ENCODE peak calls at places on chromosomes 5 and 9, in nine cellular contexts. One of them, this sample, is unnamed.

GRCh38 chr9:110650261-110650660 is 18.3 kb upstream of the MUSK start:
- DNase-seq in IMR-90: peak
- DNase-seq in stimulated activated CD4-positive, alpha-beta T cell treated with anti-CD3 and anti-CD28 coated beads, Interleukin-2, amount 100 ng/mL, for 24 hours: no peak
- DNase-seq in left cardiac atrium: no peak
- DNase-seq in activated naive CD8-positive, alpha-beta T cell treated with anti-CD3 and anti-CD28 coated beads, Interleukin-2, amount 50 U/mL, for 24 hours: no peak
- DNase-seq in brain microvascular endothelial cell: peak
- DNase-seq in NCI-H524: no peak
- DNase-seq in activated naive CD4-positive, alpha-beta T cell treated with Interleukin-2 at 50 U/mL for 16 hours: no peak
- DNase-seq in Ammon's horn: no peak
- DNase-seq in this sample: no peak

GRCh38 chr5:121969660-121970295 is 8.0 kb downstream of the SRFBP1 start:
- DNase-seq in IMR-90: peak
- DNase-seq in Ammon's horn: no peak
- DNase-seq in NCI-H524: no peak
- DNase-seq in left cardiac atrium: no peak
- DNase-seq in brain microvascular endothelial cell: no peak
- DNase-seq in stimulated activated CD4-positive, alpha-beta T cell treated with anti-CD3 and anti-CD28 coated beads, Interleukin-2, amount 100 ng/mL, for 24 hours: no peak
- DNase-seq in activated naive CD4-positive, alpha-beta T cell treated with Interleukin-2 at 50 U/mL for 16 hours: no peak
- DNase-seq in activated naive CD8-positive, alpha-beta T cell treated with anti-CD3 and anti-CD28 coated beads, Interleukin-2, amount 50 U/mL, for 24 hours: no peak
- DNase-seq in this sample: no peak

GRCh38 chr9:126049896-126050604 is 276.6 kb upstream of the MVB12B start:
- DNase-seq in activated naive CD4-positive, alpha-beta T cell treated with Interleukin-2 at 50 U/mL for 16 hours: no peak
- DNase-seq in NCI-H524: no peak
- DNase-seq in activated naive CD8-positive, alpha-beta T cell treated with anti-CD3 and anti-CD28 coated beads, Interleukin-2, amount 50 U/mL, for 24 hours: no peak
- DNase-seq in Ammon's horn: no peak
- DNase-seq in IMR-90: no peak
- DNase-seq in left cardiac atrium: peak
- DNase-seq in stimulated activated CD4-positive, alpha-beta T cell treated with anti-CD3 and anti-CD28 coated beads, Interleukin-2, amount 100 ng/mL, for 24 hours: no peak
- DNase-seq in brain microvascular endothelial cell: no peak
- DNase-seq in this sample: no peak

GRCh38 chr5:135076801-135077200 is 42.8 kb upstream of the PITX1 start:
- DNase-seq in stimulated activated CD4-positive, alpha-beta T cell treated with anti-CD3 and anti-CD28 coated beads, Interleukin-2, amount 100 ng/mL, for 24 hours: no peak
- DNase-seq in activated naive CD4-positive, alpha-beta T cell treated with Interleukin-2 at 50 U/mL for 16 hours: no peak
- DNase-seq in Ammon's horn: no peak
- DNase-seq in brain microvascular endothelial cell: no peak
- DNase-seq in NCI-H524: no peak
- DNase-seq in IMR-90: no peak
- DNase-seq in left cardiac atrium: no peak
- DNase-seq in activated naive CD8-positive, alpha-beta T cell treated with anti-CD3 and anti-CD28 coated beads, Interleukin-2, amount 50 U/mL, for 24 hours: no peak
- DNase-seq in this sample: no peak

GRCh38 chr9:20835364-20836286 is 151.6 kb downstream of the FOCAD start:
- DNase-seq in NCI-H524: no peak
- DNase-seq in brain microvascular endothelial cell: peak
- DNase-seq in left cardiac atrium: no peak
- DNase-seq in activated naive CD8-positive, alpha-beta T cell treated with anti-CD3 and anti-CD28 coated beads, Interleukin-2, amount 50 U/mL, for 24 hours: no peak
- DNase-seq in Ammon's horn: no peak
- DNase-seq in stimulated activated CD4-positive, alpha-beta T cell treated with anti-CD3 and anti-CD28 coated beads, Interleukin-2, amount 100 ng/mL, for 24 hours: no peak
- DNase-seq in IMR-90: peak
- DNase-seq in activated naive CD4-positive, alpha-beta T cell treated with Interleukin-2 at 50 U/mL for 16 hours: no peak
- DNase-seq in this sample: no peak

GRCh38 chr9:84723426-84723825 is 53.9 kb downstream of the NTRK2 start:
- DNase-seq in stimulated activated CD4-positive, alpha-beta T cell treated with anti-CD3 and anti-CD28 coated beads, Interleukin-2, amount 100 ng/mL, for 24 hours: no peak
- DNase-seq in left cardiac atrium: no peak
- DNase-seq in brain microvascular endothelial cell: no peak
- DNase-seq in Ammon's horn: no peak
- DNase-seq in NCI-H524: no peak
- DNase-seq in IMR-90: no peak
- DNase-seq in activated naive CD8-positive, alpha-beta T cell treated with anti-CD3 and anti-CD28 coated beads, Interleukin-2, amount 50 U/mL, for 24 hours: no peak
- DNase-seq in activated naive CD4-positive, alpha-beta T cell treated with Interleukin-2 at 50 U/mL for 16 hours: no peak
- DNase-seq in this sample: no peak

GRCh38 chr5:34488984-34489383 is 167.1 kb upstream of the RAI14 start:
- DNase-seq in stimulated activated CD4-positive, alpha-beta T cell treated with anti-CD3 and anti-CD28 coated beads, Interleukin-2, amount 100 ng/mL, for 24 hours: no peak
- DNase-seq in brain microvascular endothelial cell: no peak
- DNase-seq in NCI-H524: no peak
- DNase-seq in Ammon's horn: no peak
- DNase-seq in activated naive CD4-positive, alpha-beta T cell treated with Interleukin-2 at 50 U/mL for 16 hours: no peak
- DNase-seq in IMR-90: no peak
- DNase-seq in left cardiac atrium: no peak
- DNase-seq in activated naive CD8-positive, alpha-beta T cell treated with anti-CD3 and anti-CD28 coated beads, Interleukin-2, amount 50 U/mL, for 24 hours: no peak
- DNase-seq in this sample: no peak

GRCh38 chr5:553874-554273 is 29.6 kb upstream of the SLC9A3 start:
- DNase-seq in Ammon's horn: no peak
- DNase-seq in activated naive CD8-positive, alpha-beta T cell treated with anti-CD3 and anti-CD28 coated beads, Interleukin-2, amount 50 U/mL, for 24 hours: no peak
- DNase-seq in activated naive CD4-positive, alpha-beta T cell treated with Interleukin-2 at 50 U/mL for 16 hours: no peak
- DNase-seq in left cardiac atrium: no peak
- DNase-seq in stimulated activated CD4-positive, alpha-beta T cell treated with anti-CD3 and anti-CD28 coated beads, Interleukin-2, amount 100 ng/mL, for 24 hours: no peak
- DNase-seq in brain microvascular endothelial cell: no peak
- DNase-seq in IMR-90: no peak
- DNase-seq in NCI-H524: no peak
- DNase-seq in this sample: no peak

GRCh38 chr9:81370650-81371049 is 318.7 kb downstream of the TLE1 start:
- DNase-seq in Ammon's horn: no peak
- DNase-seq in IMR-90: no peak
- DNase-seq in NCI-H524: no peak
- DNase-seq in stimulated activated CD4-positive, alpha-beta T cell treated with anti-CD3 and anti-CD28 coated beads, Interleukin-2, amount 100 ng/mL, for 24 hours: no peak
- DNase-seq in left cardiac atrium: no peak
- DNase-seq in brain microvascular endothelial cell: no peak
- DNase-seq in activated naive CD8-positive, alpha-beta T cell treated with anti-CD3 and anti-CD28 coated beads, Interleukin-2, amount 50 U/mL, for 24 hours: no peak
- DNase-seq in activated naive CD4-positive, alpha-beta T cell treated with Interleukin-2 at 50 U/mL for 16 hours: no peak
- DNase-seq in this sample: no peak

GRCh38 chr5:143576721-143577484 is 173.4 kb upstream of the NR3C1 start:
- DNase-seq in Ammon's horn: no peak
- DNase-seq in activated naive CD4-positive, alpha-beta T cell treated with Interleukin-2 at 50 U/mL for 16 hours: no peak
- DNase-seq in brain microvascular endothelial cell: peak
- DNase-seq in left cardiac atrium: peak
- DNase-seq in stimulated activated CD4-positive, alpha-beta T cell treated with anti-CD3 and anti-CD28 coated beads, Interleukin-2, amount 100 ng/mL, for 24 hours: peak
- DNase-seq in NCI-H524: no peak
- DNase-seq in IMR-90: peak
- DNase-seq in activated naive CD8-positive, alpha-beta T cell treated with anti-CD3 and anti-CD28 coated beads, Interleukin-2, amount 50 U/mL, for 24 hours: no peak
- DNase-seq in this sample: no peak

GRCh38 chr9:34279431-34279830 is 49.6 kb downstream of the KIF24 start:
- DNase-seq in brain microvascular endothelial cell: no peak
- DNase-seq in IMR-90: no peak
- DNase-seq in activated naive CD4-positive, alpha-beta T cell treated with Interleukin-2 at 50 U/mL for 16 hours: no peak
- DNase-seq in left cardiac atrium: no peak
- DNase-seq in activated naive CD8-positive, alpha-beta T cell treated with anti-CD3 and anti-CD28 coated beads, Interleukin-2, amount 50 U/mL, for 24 hours: no peak
- DNase-seq in Ammon's horn: no peak
- DNase-seq in stimulated activated CD4-positive, alpha-beta T cell treated with anti-CD3 and anti-CD28 coated beads, Interleukin-2, amount 100 ng/mL, for 24 hours: no peak
- DNase-seq in NCI-H524: peak
- DNase-seq in this sample: no peak

GRCh38 chr9:37034938-37035471 is 937 bp upstream of the PAX5 start:
- DNase-seq in stimulated activated CD4-positive, alpha-beta T cell treated with anti-CD3 and anti-CD28 coated beads, Interleukin-2, amount 100 ng/mL, for 24 hours: no peak
- DNase-seq in NCI-H524: no peak
- DNase-seq in left cardiac atrium: no peak
- DNase-seq in IMR-90: no peak
- DNase-seq in brain microvascular endothelial cell: no peak
- DNase-seq in Ammon's horn: no peak
- DNase-seq in activated naive CD8-positive, alpha-beta T cell treated with anti-CD3 and anti-CD28 coated beads, Interleukin-2, amount 50 U/mL, for 24 hours: no peak
- DNase-seq in activated naive CD4-positive, alpha-beta T cell treated with Interleukin-2 at 50 U/mL for 16 hours: no peak
- DNase-seq in this sample: no peak

GRCh38 chr5:39073759-39074008 is 515 bp downstream of the RICTOR start:
- DNase-seq in activated naive CD4-positive, alpha-beta T cell treated with Interleukin-2 at 50 U/mL for 16 hours: no peak
- DNase-seq in stimulated activated CD4-positive, alpha-beta T cell treated with anti-CD3 and anti-CD28 coated beads, Interleukin-2, amount 100 ng/mL, for 24 hours: no peak
- DNase-seq in activated naive CD8-positive, alpha-beta T cell treated with anti-CD3 and anti-CD28 coated beads, Interleukin-2, amount 50 U/mL, for 24 hours: no peak
- DNase-seq in NCI-H524: no peak
- DNase-seq in Ammon's horn: no peak
- DNase-seq in IMR-90: no peak
- DNase-seq in brain microvascular endothelial cell: no peak
- DNase-seq in left cardiac atrium: no peak
- DNase-seq in this sample: no peak

GRCh38 chr9:76761448-76761847 is 2.8 kb upstream of the PCA3 start:
- DNase-seq in NCI-H524: no peak
- DNase-seq in stimulated activated CD4-positive, alpha-beta T cell treated with anti-CD3 and anti-CD28 coated beads, Interleukin-2, amount 100 ng/mL, for 24 hours: no peak
- DNase-seq in activated naive CD8-positive, alpha-beta T cell treated with anti-CD3 and anti-CD28 coated beads, Interleukin-2, amount 50 U/mL, for 24 hours: no peak
- DNase-seq in activated naive CD4-positive, alpha-beta T cell treated with Interleukin-2 at 50 U/mL for 16 hours: no peak
- DNase-seq in left cardiac atrium: no peak
- DNase-seq in IMR-90: peak
- DNase-seq in Ammon's horn: no peak
- DNase-seq in brain microvascular endothelial cell: no peak
- DNase-seq in this sample: no peak

GRCh38 chr9:96719538-96720315 is 58.2 kb downstream of the ZNF510 start:
- DNase-seq in activated naive CD8-positive, alpha-beta T cell treated with anti-CD3 and anti-CD28 coated beads, Interleukin-2, amount 50 U/mL, for 24 hours: peak
- DNase-seq in stimulated activated CD4-positive, alpha-beta T cell treated with anti-CD3 and anti-CD28 coated beads, Interleukin-2, amount 100 ng/mL, for 24 hours: peak
- DNase-seq in Ammon's horn: no peak
- DNase-seq in brain microvascular endothelial cell: no peak
- DNase-seq in NCI-H524: peak
- DNase-seq in activated naive CD4-positive, alpha-beta T cell treated with Interleukin-2 at 50 U/mL for 16 hours: no peak
- DNase-seq in IMR-90: no peak
- DNase-seq in left cardiac atrium: peak
- DNase-seq in this sample: no peak

GRCh38 chr9:113220467-113221002 is 542 bp downstream of the FKBP15 start:
- DNase-seq in left cardiac atrium: no peak
- DNase-seq in IMR-90: no peak
- DNase-seq in activated naive CD8-positive, alpha-beta T cell treated with anti-CD3 and anti-CD28 coated beads, Interleukin-2, amount 50 U/mL, for 24 hours: no peak
- DNase-seq in brain microvascular endothelial cell: no peak
- DNase-seq in activated naive CD4-positive, alpha-beta T cell treated with Interleukin-2 at 50 U/mL for 16 hours: peak
- DNase-seq in Ammon's horn: peak
- DNase-seq in stimulated activated CD4-positive, alpha-beta T cell treated with anti-CD3 and anti-CD28 coated beads, Interleukin-2, amount 100 ng/mL, for 24 hours: no peak
- DNase-seq in NCI-H524: peak
- DNase-seq in this sample: no peak

GRCh38 chr5:3590253-3590966 is 5.2 kb upstream of the IRX1 start:
- DNase-seq in NCI-H524: no peak
- DNase-seq in left cardiac atrium: no peak
- DNase-seq in brain microvascular endothelial cell: no peak
- DNase-seq in activated naive CD8-positive, alpha-beta T cell treated with anti-CD3 and anti-CD28 coated beads, Interleukin-2, amount 50 U/mL, for 24 hours: no peak
- DNase-seq in IMR-90: no peak
- DNase-seq in stimulated activated CD4-positive, alpha-beta T cell treated with anti-CD3 and anti-CD28 coated beads, Interleukin-2, amount 100 ng/mL, for 24 hours: no peak
- DNase-seq in activated naive CD4-positive, alpha-beta T cell treated with Interleukin-2 at 50 U/mL for 16 hours: no peak
- DNase-seq in Ammon's horn: no peak
- DNase-seq in this sample: no peak

GRCh38 chr9:28808042-28808441 is 1234.8 kb upstream of the C9orf72 start:
- DNase-seq in stimulated activated CD4-positive, alpha-beta T cell treated with anti-CD3 and anti-CD28 coated beads, Interleukin-2, amount 100 ng/mL, for 24 hours: no peak
- DNase-seq in NCI-H524: peak
- DNase-seq in left cardiac atrium: no peak
- DNase-seq in activated naive CD4-positive, alpha-beta T cell treated with Interleukin-2 at 50 U/mL for 16 hours: no peak
- DNase-seq in IMR-90: no peak
- DNase-seq in brain microvascular endothelial cell: no peak
- DNase-seq in Ammon's horn: peak
- DNase-seq in activated naive CD8-positive, alpha-beta T cell treated with anti-CD3 and anti-CD28 coated beads, Interleukin-2, amount 50 U/mL, for 24 hours: no peak
- DNase-seq in this sample: no peak

GRCh38 chr5:146344155-146345118 is 5.8 kb downstream of the POU4F3 start:
- DNase-seq in stimulated activated CD4-positive, alpha-beta T cell treated with anti-CD3 and anti-CD28 coated beads, Interleukin-2, amount 100 ng/mL, for 24 hours: no peak
- DNase-seq in NCI-H524: peak
- DNase-seq in left cardiac atrium: no peak
- DNase-seq in activated naive CD8-positive, alpha-beta T cell treated with anti-CD3 and anti-CD28 coated beads, Interleukin-2, amount 50 U/mL, for 24 hours: no peak
- DNase-seq in IMR-90: no peak
- DNase-seq in Ammon's horn: no peak
- DNase-seq in activated naive CD4-positive, alpha-beta T cell treated with Interleukin-2 at 50 U/mL for 16 hours: no peak
- DNase-seq in brain microvascular endothelial cell: no peak
- DNase-seq in this sample: no peak

GRCh38 chr9:126534431-126535186 is 79.1 kb upstream of the LMX1B start:
- DNase-seq in NCI-H524: no peak
- DNase-seq in activated naive CD4-positive, alpha-beta T cell treated with Interleukin-2 at 50 U/mL for 16 hours: no peak
- DNase-seq in Ammon's horn: no peak
- DNase-seq in left cardiac atrium: no peak
- DNase-seq in stimulated activated CD4-positive, alpha-beta T cell treated with anti-CD3 and anti-CD28 coated beads, Interleukin-2, amount 100 ng/mL, for 24 hours: no peak
- DNase-seq in brain microvascular endothelial cell: no peak
- DNase-seq in IMR-90: no peak
- DNase-seq in activated naive CD8-positive, alpha-beta T cell treated with anti-CD3 and anti-CD28 coated beads, Interleukin-2, amount 50 U/mL, for 24 hours: no peak
- DNase-seq in this sample: no peak

GRCh38 chr5:53694520-53695022 is 134.1 kb downstream of the NDUFS4 start:
- DNase-seq in activated naive CD4-positive, alpha-beta T cell treated with Interleukin-2 at 50 U/mL for 16 hours: no peak
- DNase-seq in activated naive CD8-positive, alpha-beta T cell treated with anti-CD3 and anti-CD28 coated beads, Interleukin-2, amount 50 U/mL, for 24 hours: no peak
- DNase-seq in NCI-H524: no peak
- DNase-seq in stimulated activated CD4-positive, alpha-beta T cell treated with anti-CD3 and anti-CD28 coated beads, Interleukin-2, amount 100 ng/mL, for 24 hours: no peak
- DNase-seq in left cardiac atrium: no peak
- DNase-seq in IMR-90: no peak
- DNase-seq in brain microvascular endothelial cell: no peak
- DNase-seq in Ammon's horn: no peak
- DNase-seq in this sample: no peak

GRCh38 chr9:134175291-134175807 is 11.0 kb upstream of the RNU6ATAC start:
- DNase-seq in activated naive CD8-positive, alpha-beta T cell treated with anti-CD3 and anti-CD28 coated beads, Interleukin-2, amount 50 U/mL, for 24 hours: no peak
- DNase-seq in brain microvascular endothelial cell: no peak
- DNase-seq in stimulated activated CD4-positive, alpha-beta T cell treated with anti-CD3 and anti-CD28 coated beads, Interleukin-2, amount 100 ng/mL, for 24 hours: no peak
- DNase-seq in NCI-H524: no peak
- DNase-seq in IMR-90: no peak
- DNase-seq in Ammon's horn: no peak
- DNase-seq in activated naive CD4-positive, alpha-beta T cell treated with Interleukin-2 at 50 U/mL for 16 hours: no peak
- DNase-seq in left cardiac atrium: no peak
- DNase-seq in this sample: no peak

GRCh38 chr9:5178126-5178805 is 7.2 kb downstream of the INSL6 start:
- DNase-seq in left cardiac atrium: no peak
- DNase-seq in stimulated activated CD4-positive, alpha-beta T cell treated with anti-CD3 and anti-CD28 coated beads, Interleukin-2, amount 100 ng/mL, for 24 hours: no peak
- DNase-seq in IMR-90: no peak
- DNase-seq in activated naive CD8-positive, alpha-beta T cell treated with anti-CD3 and anti-CD28 coated beads, Interleukin-2, amount 50 U/mL, for 24 hours: no peak
- DNase-seq in Ammon's horn: no peak
- DNase-seq in NCI-H524: peak
- DNase-seq in brain microvascular endothelial cell: no peak
- DNase-seq in activated naive CD4-positive, alpha-beta T cell treated with Interleukin-2 at 50 U/mL for 16 hours: no peak
- DNase-seq in this sample: no peak

GRCh38 chr9:132977626-132978450 is 656 bp upstream of the GFI1B start:
- DNase-seq in activated naive CD8-positive, alpha-beta T cell treated with anti-CD3 and anti-CD28 coated beads, Interleukin-2, amount 50 U/mL, for 24 hours: peak
- DNase-seq in brain microvascular endothelial cell: peak
- DNase-seq in left cardiac atrium: peak
- DNase-seq in NCI-H524: peak
- DNase-seq in activated naive CD4-positive, alpha-beta T cell treated with Interleukin-2 at 50 U/mL for 16 hours: peak
- DNase-seq in IMR-90: peak
- DNase-seq in Ammon's horn: peak
- DNase-seq in stimulated activated CD4-positive, alpha-beta T cell treated with anti-CD3 and anti-CD28 coated beads, Interleukin-2, amount 100 ng/mL, for 24 hours: peak
- DNase-seq in this sample: no peak

GRCh38 chr9:125626187-125626586 is 80.8 kb downstream of the MAPKAP1 start:
- DNase-seq in brain microvascular endothelial cell: no peak
- DNase-seq in Ammon's horn: no peak
- DNase-seq in activated naive CD8-positive, alpha-beta T cell treated with anti-CD3 and anti-CD28 coated beads, Interleukin-2, amount 50 U/mL, for 24 hours: no peak
- DNase-seq in IMR-90: peak
- DNase-seq in activated naive CD4-positive, alpha-beta T cell treated with Interleukin-2 at 50 U/mL for 16 hours: no peak
- DNase-seq in stimulated activated CD4-positive, alpha-beta T cell treated with anti-CD3 and anti-CD28 coated beads, Interleukin-2, amount 100 ng/mL, for 24 hours: no peak
- DNase-seq in NCI-H524: no peak
- DNase-seq in left cardiac atrium: no peak
- DNase-seq in this sample: no peak

GRCh38 chr9:124869986-124870560 is 8.1 kb downstream of the ARPC5L start:
- DNase-seq in Ammon's horn: no peak
- DNase-seq in brain microvascular endothelial cell: peak
- DNase-seq in activated naive CD4-positive, alpha-beta T cell treated with Interleukin-2 at 50 U/mL for 16 hours: peak
- DNase-seq in stimulated activated CD4-positive, alpha-beta T cell treated with anti-CD3 and anti-CD28 coated beads, Interleukin-2, amount 100 ng/mL, for 24 hours: peak
- DNase-seq in IMR-90: peak
- DNase-seq in activated naive CD8-positive, alpha-beta T cell treated with anti-CD3 and anti-CD28 coated beads, Interleukin-2, amount 50 U/mL, for 24 hours: peak
- DNase-seq in NCI-H524: no peak
- DNase-seq in left cardiac atrium: peak
- DNase-seq in this sample: peak

GRCh38 chr9:100028201-100028784 is 70.5 kb downstream of the ERP44 start:
- DNase-seq in NCI-H524: peak
- DNase-seq in IMR-90: peak
- DNase-seq in activated naive CD4-positive, alpha-beta T cell treated with Interleukin-2 at 50 U/mL for 16 hours: peak
- DNase-seq in activated naive CD8-positive, alpha-beta T cell treated with anti-CD3 and anti-CD28 coated beads, Interleukin-2, amount 50 U/mL, for 24 hours: peak
- DNase-seq in brain microvascular endothelial cell: peak
- DNase-seq in stimulated activated CD4-positive, alpha-beta T cell treated with anti-CD3 and anti-CD28 coated beads, Interleukin-2, amount 100 ng/mL, for 24 hours: peak
- DNase-seq in left cardiac atrium: peak
- DNase-seq in Ammon's horn: peak
- DNase-seq in this sample: peak

GRCh38 chr5:56409331-56410190 is 176.4 kb upstream of the ANKRD55 start:
- DNase-seq in NCI-H524: peak
- DNase-seq in brain microvascular endothelial cell: peak
- DNase-seq in IMR-90: peak
- DNase-seq in stimulated activated CD4-positive, alpha-beta T cell treated with anti-CD3 and anti-CD28 coated beads, Interleukin-2, amount 100 ng/mL, for 24 hours: no peak
- DNase-seq in left cardiac atrium: no peak
- DNase-seq in activated naive CD4-positive, alpha-beta T cell treated with Interleukin-2 at 50 U/mL for 16 hours: no peak
- DNase-seq in activated naive CD8-positive, alpha-beta T cell treated with anti-CD3 and anti-CD28 coated beads, Interleukin-2, amount 50 U/mL, for 24 hours: no peak
- DNase-seq in Ammon's horn: peak
- DNase-seq in this sample: no peak

GRCh38 chr9:117957267-117957666 is 253.1 kb downstream of the TLR4 start:
- DNase-seq in Ammon's horn: peak
- DNase-seq in brain microvascular endothelial cell: no peak
- DNase-seq in left cardiac atrium: no peak
- DNase-seq in IMR-90: no peak
- DNase-seq in activated naive CD4-positive, alpha-beta T cell treated with Interleukin-2 at 50 U/mL for 16 hours: no peak
- DNase-seq in activated naive CD8-positive, alpha-beta T cell treated with anti-CD3 and anti-CD28 coated beads, Interleukin-2, amount 50 U/mL, for 24 hours: no peak
- DNase-seq in stimulated activated CD4-positive, alpha-beta T cell treated with anti-CD3 and anti-CD28 coated beads, Interleukin-2, amount 100 ng/mL, for 24 hours: no peak
- DNase-seq in NCI-H524: no peak
- DNase-seq in this sample: no peak

GRCh38 chr9:79583957-79584654 is 12.3 kb downstream of the TLE4 start:
- DNase-seq in Ammon's horn: peak
- DNase-seq in brain microvascular endothelial cell: no peak
- DNase-seq in IMR-90: no peak
- DNase-seq in left cardiac atrium: peak
- DNase-seq in stimulated activated CD4-positive, alpha-beta T cell treated with anti-CD3 and anti-CD28 coated beads, Interleukin-2, amount 100 ng/mL, for 24 hours: peak
- DNase-seq in activated naive CD4-positive, alpha-beta T cell treated with Interleukin-2 at 50 U/mL for 16 hours: peak
- DNase-seq in activated naive CD8-positive, alpha-beta T cell treated with anti-CD3 and anti-CD28 coated beads, Interleukin-2, amount 50 U/mL, for 24 hours: peak
- DNase-seq in NCI-H524: no peak
- DNase-seq in this sample: no peak

GRCh38 chr5:74017786-74018211 is 391.8 kb downstream of the ARHGEF28 start:
- DNase-seq in activated naive CD4-positive, alpha-beta T cell treated with Interleukin-2 at 50 U/mL for 16 hours: no peak
- DNase-seq in activated naive CD8-positive, alpha-beta T cell treated with anti-CD3 and anti-CD28 coated beads, Interleukin-2, amount 50 U/mL, for 24 hours: no peak
- DNase-seq in stimulated activated CD4-positive, alpha-beta T cell treated with anti-CD3 and anti-CD28 coated beads, Interleukin-2, amount 100 ng/mL, for 24 hours: no peak
- DNase-seq in IMR-90: peak
- DNase-seq in brain microvascular endothelial cell: peak
- DNase-seq in NCI-H524: peak
- DNase-seq in Ammon's horn: peak
- DNase-seq in left cardiac atrium: no peak
- DNase-seq in this sample: no peak

This sample was measured in esophagus squamous epithelium.